ENCODE peak calls at places on chromosome 15, in seven cellular contexts. H is fibroblast of lung; I is cardiac fibroblast; Z is GM06990; Y is CD4-positive, alpha-beta T cell; B is breast epithelium; T is lower lobe of right lung. V is an unnamed sample.

GRCh38 chr15:35784745-35785144 is 238.8 kb upstream of the DPH6 start:
- DNase-seq in B (no peak), Y (no peak), Z (no peak), I (peak), H (peak), T (no peak), V (no peak)

GRCh38 chr15:38564557-38565286 is at the start of gene RASGRP1:
- DNase-seq in Y (peak), Z (peak), H (peak), B (peak), I (peak), T (peak), V (peak)

GRCh38 chr15:40469776-40470390 is 901 bp upstream of the CHST14 start:
- DNase-seq in B (no peak), Y (no peak), H (no peak), Z (no peak), T (no peak), I (peak), V (no peak)

GRCh38 chr15:38134252-38134651 is 118.4 kb upstream of the SPRED1 start:
- DNase-seq in Y (no peak), T (peak), B (no peak), Z (no peak), H (no peak), I (no peak), V (no peak)

GRCh38 chr15:31326729-31327673 is at the start of gene KLF13:
- DNase-seq in T (peak), Y (peak), H (peak), Z (no peak), B (no peak), I (peak), V (no peak)

GRCh38 chr15:98547741-98548166 is 100.6 kb upstream of the IGF1R start:
- DNase-seq in I (peak), T (peak), H (peak), Z (no peak), B (no peak), Y (no peak), V (no peak)

GRCh38 chr15:82646250-82647044 is 716 bp downstream of the CPEB1 start:
- DNase-seq in I (no peak), H (no peak), Z (peak), Y (no peak), T (no peak), B (no peak), V (no peak)

GRCh38 chr15:34987182-34987488 is 952 bp downstream of the ZNF770 start:
- DNase-seq in Y (no peak), H (no peak), Z (no peak), T (no peak), B (no peak), I (no peak), V (no peak)

GRCh38 chr15:72009207-72009606 is 108.7 kb downstream of the MYO9A start:
- DNase-seq in I (no peak), H (no peak), B (no peak), T (no peak), Z (no peak), Y (no peak), V (no peak)

GRCh38 chr15:90750186-90750585 is 33.0 kb downstream of the BLM start:
- DNase-seq in Y (no peak), H (no peak), B (no peak), T (no peak), Z (peak), I (no peak), V (no peak)

GRCh38 chr15:36632196-36632595 is 52.8 kb downstream of the CDIN1 start:
- DNase-seq in Z (no peak), H (peak), B (no peak), Y (no peak), T (no peak), I (peak), V (no peak)

GRCh38 chr15:29859293-29859692 is 37.0 kb upstream of the TJP1 start:
- DNase-seq in Y (no peak), H (no peak), I (no peak), T (no peak), B (no peak), Z (no peak), V (no peak)

GRCh38 chr15:90249123-90249863 is at the start of gene TTLL13:
- DNase-seq in Y (peak), B (peak), T (peak), I (peak), H (peak), Z (peak), V (peak)

GRCh38 chr15:38496151-38496550 is 42.2 kb downstream of the FAM98B start:
- DNase-seq in Z (no peak), Y (no peak), I (no peak), H (no peak), T (no peak), B (no peak), V (no peak)

GRCh38 chr15:74210729-74211128 is 8.1 kb upstream of the STRA6 start:
- DNase-seq in Y (no peak), T (no peak), H (no peak), B (no peak), Z (no peak), I (no peak), V (no peak)

GRCh38 chr15:79988448-79989117 is 17.6 kb upstream of the BCL2A1 start:
- DNase-seq in T (no peak), Y (no peak), H (no peak), I (no peak), B (no peak), Z (no peak), V (no peak)

GRCh38 chr15:63065262-63066234 is 23.0 kb downstream of the TPM1 start:
- DNase-seq in Z (no peak), T (no peak), H (no peak), I (no peak), B (no peak), Y (no peak), V (no peak)

GRCh38 chr15:40466426-40467259 is 4.1 kb upstream of the CHST14 start:
- DNase-seq in T (no peak), Z (no peak), Y (no peak), H (no peak), B (no peak), I (no peak), V (no peak)

GRCh38 chr15:90286678-90287077 is 21.2 kb downstream of the NGRN start:
- DNase-seq in H (peak), I (peak), B (no peak), Z (no peak), T (no peak), Y (no peak), V (peak)

GRCh38 chr15:41483115-41483514 is 10.6 kb upstream of the ITPKA start:
- DNase-seq in I (no peak), T (no peak), H (no peak), Y (no peak), Z (no peak), B (no peak), V (peak)

GRCh38 chr15:84880822-84881519 is 3.5 kb upstream of the SLC28A1 start:
- DNase-seq in B (no peak), T (no peak), I (no peak), H (no peak), Z (no peak), Y (no peak), V (no peak)

GRCh38 chr15:35622641-35623340 is 76.8 kb upstream of the DPH6 start:
- DNase-seq in Z (no peak), B (no peak), T (no peak), I (no peak), H (no peak), Y (no peak), V (no peak)

GRCh38 chr15:52056001-52056400 is 37.0 kb downstream of the MAPK6 start:
- DNase-seq in Y (no peak), I (no peak), H (no peak), B (no peak), Z (no peak), T (no peak), V (no peak)

GRCh38 chr15:74531144-74531811 is 9.7 kb upstream of the ARID3B start:
- DNase-seq in T (no peak), Y (no peak), H (peak), B (no peak), I (peak), Z (no peak), V (no peak)

GRCh38 chr15:59300618-59301139 is 72.0 kb downstream of the MYO1E start:
- DNase-seq in B (no peak), I (peak), Y (no peak), Z (no peak), T (no peak), H (peak), V (no peak)

GRCh38 chr15:29978411-29979382 is 104.1 kb upstream of the GOLGA8J start:
- DNase-seq in T (no peak), H (peak), Y (no peak), B (no peak), Z (no peak), I (peak), V (no peak)

GRCh38 chr15:62491642-62492041 is 326.6 kb upstream of the C2CD4B start:
- DNase-seq in H (no peak), Y (no peak), B (no peak), T (no peak), Z (no peak), I (peak), V (no peak)

GRCh38 chr15:80179025-80179759 is 26.4 kb downstream of the FAH start:
- DNase-seq in I (peak), T (no peak), Y (no peak), B (no peak), H (peak), Z (no peak), V (no peak)

GRCh38 chr15:81400640-81401236 is 26.7 kb upstream of the TMC3 start:
- DNase-seq in Z (no peak), I (peak), H (peak), T (no peak), B (no peak), Y (no peak), V (peak)

GRCh38 chr15:63023351-63023945 is 19.1 kb upstream of the TPM1 start:
- DNase-seq in B (no peak), Y (no peak), I (peak), Z (no peak), H (peak), T (no peak), V (no peak)

GRCh38 chr15:41010335-41010734 is 57.1 kb downstream of the CHAC1 start:
- DNase-seq in H (no peak), B (no peak), Z (no peak), Y (no peak), T (no peak), I (no peak), V (no peak)

GRCh38 chr15:67024322-67024997 is 40.9 kb upstream of the SMAD3 start:
- DNase-seq in B (peak), I (peak), T (peak), Z (no peak), H (peak), Y (no peak), V (no peak)

GRCh38 chr15:55590788-55591187 is 2.6 kb upstream of the PYGO1 start:
- DNase-seq in I (no peak), Z (no peak), B (no peak), T (no peak), Y (no peak), H (no peak), V (no peak)

GRCh38 chr15:63015618-63016017 is 26.9 kb upstream of the TPM1 start:
- DNase-seq in I (peak), H (peak), T (no peak), Y (no peak), B (no peak), Z (no peak), V (no peak)

DNA sequence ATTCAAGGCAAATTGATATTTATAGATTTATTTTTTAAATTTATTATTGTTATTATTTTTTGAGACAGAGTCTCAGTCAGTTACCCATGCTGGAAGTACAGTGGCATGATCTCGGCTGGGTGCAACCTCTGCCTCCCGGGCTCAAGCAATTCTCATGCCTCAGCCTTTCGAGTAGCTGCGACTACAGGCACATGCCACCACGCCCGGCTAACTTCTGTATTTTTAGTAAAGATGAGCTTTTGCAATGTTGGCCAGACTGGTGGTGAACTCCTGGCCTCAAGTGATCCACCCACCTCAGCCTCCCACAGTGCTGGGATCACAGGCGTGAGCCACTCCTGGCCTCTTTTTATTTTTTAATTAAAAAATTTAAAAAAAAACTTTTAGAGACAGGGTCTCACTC is 19.0 kb downstream of the SPG21 start:
- DNase-seq in Z (no peak), H (no peak), Y (no peak), T (peak), B (no peak), I (no peak), V (no peak)
- TF ChIP-seq CTCF in Z (no peak), H (no peak), Y (no peak), T (no peak), B (no peak), I (no peak), V (no peak)

DNA sequence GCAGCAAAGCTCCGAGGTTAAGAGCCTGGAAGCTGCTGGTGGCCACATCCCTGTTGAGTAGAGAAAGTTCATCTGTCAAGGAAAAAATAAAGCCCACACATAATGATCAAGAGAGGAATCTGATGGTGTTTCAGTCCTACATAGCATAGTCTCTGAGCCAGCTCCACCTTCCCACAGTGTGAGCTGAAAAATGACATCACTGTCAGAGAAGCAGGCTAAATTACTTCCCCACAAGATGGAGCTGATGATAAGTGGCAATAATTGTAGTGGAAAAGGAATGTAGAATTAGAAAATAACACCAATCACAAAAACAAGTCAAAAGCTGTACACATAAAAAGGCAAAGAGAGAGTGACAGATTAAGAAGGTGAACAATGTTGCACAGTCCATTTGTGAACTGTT is 84.5 kb downstream of the AQP9 start:
- DNase-seq in B (no peak), Y (no peak), T (no peak), H (no peak), Z (no peak), I (no peak), V (no peak)
- TF ChIP-seq CTCF in B (no peak), Y (no peak), T (no peak), H (no peak), Z (no peak), I (no peak), V (no peak)

GRCh38 chr15:101056366-101057334 is 137.5 kb downstream of the LRRK1 start:
- DNase-seq in Z (no peak), T (no peak), Y (no peak), H (no peak), I (no peak), B (no peak), V (no peak)
- TF ChIP-seq CTCF in Z (no peak), T (no peak), Y (no peak), H (no peak), I (no peak), B (no peak), V (no peak)

GRCh38 chr15:49962044-49962602 is 156.9 kb downstream of the ATP8B4 start:
- DNase-seq in H (peak), T (no peak), Y (no peak), B (no peak), I (peak), Z (no peak), V (no peak)

DNA sequence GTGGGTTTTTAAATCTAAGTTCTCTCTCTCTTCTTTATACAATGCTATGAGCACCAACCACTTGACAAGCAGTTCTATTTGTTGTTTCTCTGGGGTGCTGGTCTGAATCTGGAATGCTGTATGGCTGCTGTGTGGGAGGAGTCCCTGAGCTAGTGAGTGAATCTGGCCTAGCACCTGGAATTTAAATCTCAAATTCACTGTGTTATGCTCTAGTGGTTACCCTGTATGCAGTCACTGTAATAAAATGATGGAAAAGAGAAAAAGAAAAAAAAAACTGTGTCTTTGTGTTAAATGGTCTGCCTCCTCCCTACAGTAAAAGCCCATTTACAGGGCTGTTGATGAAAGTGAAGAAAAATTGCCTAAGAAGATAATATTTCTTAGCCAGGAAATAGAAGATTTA is 155.0 kb downstream of the ATP8B4 start:
- DNase-seq in T (no peak), I (peak), Z (no peak), Y (no peak), H (no peak), B (no peak), V (no peak)
- TF ChIP-seq CTCF in T (no peak), I (no peak), Z (no peak), Y (no peak), H (no peak), B (no peak), V (no peak)

GRCh38 chr15:75758071-75758872 is 45.6 kb upstream of the CSPG4 start:
- DNase-seq in Z (peak), H (peak), T (peak), Y (peak), I (peak), B (peak), V (peak)
- TF ChIP-seq CTCF in Z (peak), H (peak), T (peak), Y (no peak), I (peak), B (no peak), V (peak)

V was measured in GM10248.